ENCODE peak calls at places on chromosomes 13 and 19, in four cellular contexts. Q is retinal pigment epithelial cell, O is mucosa of descending colon, W is H1. B is an unnamed sample.

GRCh38 chr13:39603424-39603947 is 493 bp upstream of the LHFPL6 start:
- DNase-seq in W (peak; percentile 63), O (peak; percentile 29), Q (no peak), B (no peak)

GRCh38 chr19:55284405-55285058 is 735 bp downstream of the BRSK1 start:
- DNase-seq in O (no peak), W (peak; percentile 60), Q (no peak), B (no peak)

GRCh38 chr13:104253063-104253680 is 1187.0 kb upstream of the SLC10A2 start:
- DNase-seq in W (no peak), O (no peak), Q (no peak), B (no peak)

GRCh38 chr19:16360738-16361137 is 36.1 kb downstream of the KLF2 start:
- DNase-seq in W (no peak), O (no peak), Q (no peak), B (no peak)

GRCh38 chr13:33761744-33762143 is 56.2 kb upstream of the RFC3 start:
- DNase-seq in W (no peak), Q (no peak), O (no peak), B (no peak)

GRCh38 chr19:32201661-32202060 is 143.7 kb upstream of the ZNF507 start:
- DNase-seq in O (no peak), Q (no peak), W (peak; percentile 32), B (no peak)

GRCh38 chr13:25300861-25301346 is 521 bp upstream of the NUP58 start:
- DNase-seq in O (peak; percentile 61), W (no peak), Q (no peak), B (no peak)

GRCh38 chr13:84393981-84394625 is 511.8 kb upstream of the SLITRK1 start:
- DNase-seq in O (no peak), Q (no peak), W (no peak), B (no peak)

GRCh38 chr19:35746087-35746462 is 624 bp downstream of the PSENEN start:
- DNase-seq in Q (no peak), O (no peak), W (no peak), B (no peak)

GRCh38 chr13:110293037-110293436 is 13.9 kb downstream of the COL4A1 start:
- DNase-seq in W (no peak), Q (no peak), O (no peak), B (no peak)

GRCh38 chr13:24506698-24507335 is 5.8 kb downstream of the PARP4 start:
- DNase-seq in Q (no peak), W (no peak), O (no peak), B (no peak)

GRCh38 chr19:2532252-2533071 is 56.5 kb downstream of the GADD45B start:
- DNase-seq in O (no peak), W (no peak), Q (peak; percentile 99), B (no peak)

GRCh38 chr19:50796128-50796633 is 6.0 kb downstream of the ACP4 start:
- DNase-seq in O (no peak), Q (no peak), W (no peak), B (no peak)

GRCh38 chr13:98065468-98065867 is 77.4 kb upstream of the FARP1 start:
- DNase-seq in O (no peak), Q (no peak), W (no peak), B (no peak)

GRCh38 chr13:73879346-73880020 is 254.7 kb downstream of the KLF12 start:
- DNase-seq in W (no peak), O (no peak), Q (no peak), B (no peak)

GRCh38 chr13:81395368-81395767 is 1054.4 kb upstream of the SPRY2 start:
- DNase-seq in O (peak; percentile 68), W (no peak), Q (no peak), B (no peak)

GRCh38 chr19:48674921-48675824 is 2.4 kb upstream of the NTN5 start:
- DNase-seq in Q (no peak), O (peak; percentile 82), W (peak; percentile 90), B (peak; percentile 37)

GRCh38 chr13:75530536-75530935 is 7.1 kb downstream of the COMMD6 start:
- DNase-seq in W (no peak), Q (no peak), O (no peak), B (no peak)

GRCh38 chr19:47176627-47177090 is 46.0 kb downstream of the SAE1 start:
- DNase-seq in Q (no peak), O (no peak), W (no peak), B (peak; percentile 75)

GRCh38 chr13:35978607-35979316 is 152.4 kb downstream of the DCLK1 start:
- DNase-seq in Q (peak; percentile 38), W (peak; percentile 72), O (no peak), B (no peak)

GRCh38 chr19:41997121-41997850 is 3.3 kb upstream of the ATP1A3 start:
- DNase-seq in W (peak; percentile 91), O (peak; percentile 59), Q (no peak), B (no peak)

GRCh38 chr13:110771194-110771593 is 57.7 kb downstream of the ING1 start:
- DNase-seq in W (no peak), O (no peak), Q (no peak), B (no peak)

DNA sequence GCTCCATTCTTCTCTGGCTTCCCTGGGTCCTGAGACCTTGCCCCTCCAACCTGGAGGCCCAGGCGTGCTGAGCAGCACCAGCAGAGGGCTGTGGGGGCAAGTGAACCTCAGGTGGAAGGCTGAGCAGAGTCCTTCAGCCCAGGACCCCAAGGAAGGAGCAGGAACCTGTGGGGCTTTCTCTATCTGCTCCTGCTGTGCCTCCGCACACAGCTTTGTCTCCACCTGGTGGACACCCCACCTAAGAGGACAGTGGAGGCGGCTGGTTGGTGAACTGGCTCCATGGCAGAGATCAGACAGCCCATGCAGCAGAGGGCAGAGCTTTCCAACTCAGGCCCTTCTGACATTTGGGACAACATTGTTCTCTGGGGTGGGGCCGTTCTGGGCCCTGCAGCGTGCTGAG is 19.7 kb downstream of the ZFR2 start:
- DNase-seq in W (no peak), O (no peak), Q (no peak), B (no peak)
- TF ChIP-seq CTCF in W (peak; percentile 56), O (no peak), Q (peak; percentile 67), B (peak; percentile 15)

GRCh38 chr19:8321067-8321759 is at the start of the genes NDUFA7 and RPS28:
- DNase-seq in Q (peak; percentile 71), W (peak; percentile 99), O (peak; percentile 98), B (peak; percentile 90)
- TF ChIP-seq CTCF in Q (no peak), W (no peak), O (no peak), B (peak; percentile 12)

DNA sequence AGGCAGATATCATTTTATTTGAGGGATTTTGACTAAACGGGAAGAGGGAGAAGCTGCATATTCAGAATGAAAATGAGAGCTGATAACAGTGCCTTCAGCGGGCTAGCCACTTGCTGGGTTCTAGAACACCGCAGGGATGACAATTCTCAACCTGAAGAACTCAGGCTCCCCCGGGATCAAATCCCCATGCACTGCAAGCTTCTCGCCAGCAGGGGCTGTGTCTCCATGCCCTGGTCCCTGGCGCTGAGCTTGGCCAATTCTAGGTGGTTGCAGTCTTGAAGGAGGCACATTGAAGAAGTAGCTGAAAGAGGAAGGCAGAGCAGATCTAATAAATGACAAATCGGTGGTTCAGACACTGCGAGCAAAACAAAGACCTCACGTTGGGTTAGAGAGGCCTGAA is 128.7 kb downstream of the UQCRFS1 start:
- DNase-seq in W (peak; percentile 68), O (no peak), Q (no peak), B (no peak)
- TF ChIP-seq CTCF in W (peak; percentile 73), O (no peak), Q (no peak), B (peak; percentile 49)

GRCh38 chr19:4647676-4648644 is 8.6 kb downstream of the TNFAIP8L1 start:
- DNase-seq in O (no peak), Q (no peak), W (peak; percentile 69), B (no peak)
- TF ChIP-seq CTCF in O (no peak), Q (no peak), W (peak; percentile 63), B (no peak)

GRCh38 chr13:105502193-105502592 is 1033.3 kb downstream of the EFNB2 start:
- DNase-seq in Q (no peak), O (no peak), W (no peak), B (no peak)
- TF ChIP-seq CTCF in Q (no peak), O (no peak), W (no peak), B (no peak)

GRCh38 chr13:106919638-106920037 is 351.7 kb upstream of the ARGLU1 start:
- DNase-seq in W (no peak), Q (no peak), O (no peak), B (no peak)

GRCh38 chr13:106916329-106916728 is 348.4 kb upstream of the ARGLU1 start:
- DNase-seq in W (no peak), O (no peak), Q (no peak), B (no peak)

GRCh38 chr13:106917024-106917491 is 349.1 kb upstream of the ARGLU1 start:
- DNase-seq in O (peak; percentile 22), W (peak; percentile 58), Q (no peak), B (no peak)

GRCh38 chr13:106919093-106919492 is 351.2 kb upstream of the ARGLU1 start:
- DNase-seq in O (no peak), Q (no peak), W (no peak), B (no peak)

DNA sequence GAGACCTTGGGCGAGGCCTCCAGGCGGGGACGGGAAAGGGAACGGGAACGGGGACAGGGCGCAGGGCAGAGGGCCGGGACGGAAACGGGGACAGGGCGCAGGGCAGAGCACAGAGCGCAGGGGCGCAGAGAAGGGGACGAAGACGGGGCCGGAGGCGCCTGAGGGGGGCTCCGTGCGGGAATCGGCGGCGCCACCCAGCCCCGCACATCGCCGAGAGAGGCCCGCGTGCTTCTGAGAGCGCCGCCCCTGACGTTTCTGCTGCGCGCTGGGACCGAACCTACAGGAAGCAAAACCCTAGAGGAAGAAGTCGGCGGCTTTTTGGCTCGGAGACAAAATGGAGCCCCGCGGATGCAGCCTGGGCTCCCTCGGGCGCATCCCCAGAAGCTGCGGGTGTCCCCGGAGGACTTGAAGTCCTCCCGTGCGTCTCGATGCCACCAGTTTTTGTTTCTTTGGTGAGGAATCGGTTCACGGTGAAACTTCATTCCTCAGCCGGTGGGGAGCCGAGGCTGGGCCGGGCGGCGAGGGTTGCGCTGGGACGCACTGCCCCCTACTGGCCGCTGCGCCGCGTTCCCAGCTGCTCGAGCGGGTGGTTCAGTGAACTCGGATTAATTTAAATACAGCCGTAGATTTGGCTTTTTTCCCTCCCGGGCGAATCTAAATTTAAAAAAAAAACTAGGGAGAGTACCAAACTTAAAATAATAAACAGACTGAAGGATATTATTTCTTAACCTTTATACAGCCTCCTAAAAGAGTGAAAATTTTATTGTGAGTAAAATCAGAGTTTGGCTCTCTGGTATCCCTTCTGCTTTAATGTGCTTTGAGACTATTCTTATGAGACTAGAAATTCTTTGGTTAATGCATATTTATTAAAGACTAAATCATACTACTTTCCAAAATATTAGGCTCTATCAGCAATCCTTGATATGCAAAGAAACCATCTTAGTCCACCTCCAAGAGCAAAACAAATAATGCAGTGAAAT is 350.0 kb upstream of the ARGLU1 start:
- DNase-seq in O (peak; percentile 87), W (peak; percentile 95), Q (no peak), B (peak; percentile 36)
- TF ChIP-seq CTCF in O (peak; percentile 91), W (peak; percentile 93), Q (peak; percentile 95), B (peak; percentile 97)